ENCODE peak calls at places on chromosomes 13 and 19, in six cellular contexts. One of them, this sample, is unnamed.

GRCh38 chr19:10819124-10820060 is 16.6 kb downstream of the TMED1 start:
- DNase-seq in NCI-H1048: no peak
- DNase-seq in endodermal cell: no peak
- DNase-seq in hypothalamus: no peak
- DNase-seq in AG08396: no peak
- DNase-seq in left ventricle myocardium inferior: no peak
- DNase-seq in this sample: no peak

GRCh38 chr13:111927181-111927540 is 139.8 kb upstream of the SOX1 start:
- DNase-seq in endodermal cell: peak; percentile 17
- DNase-seq in NCI-H1048: no peak
- DNase-seq in hypothalamus: no peak
- DNase-seq in left ventricle myocardium inferior: no peak
- DNase-seq in AG08396: no peak
- DNase-seq in this sample: no peak

GRCh38 chr13:44819245-44819644 is 170.0 kb downstream of the NUFIP1 start:
- DNase-seq in left ventricle myocardium inferior: no peak
- DNase-seq in endodermal cell: peak; percentile 27
- DNase-seq in hypothalamus: no peak
- DNase-seq in NCI-H1048: no peak
- DNase-seq in AG08396: peak; percentile 53
- DNase-seq in this sample: peak; percentile 29

GRCh38 chr13:74289130-74289529 is 154.9 kb upstream of the KLF12 start:
- DNase-seq in left ventricle myocardium inferior: no peak
- DNase-seq in hypothalamus: no peak
- DNase-seq in AG08396: no peak
- DNase-seq in endodermal cell: no peak
- DNase-seq in NCI-H1048: no peak
- DNase-seq in this sample: peak; percentile 4

GRCh38 chr13:50127017-50127725 is 111.9 kb downstream of the KCNRG start:
- DNase-seq in hypothalamus: no peak
- DNase-seq in left ventricle myocardium inferior: peak; percentile 58
- DNase-seq in endodermal cell: peak; percentile 77
- DNase-seq in AG08396: no peak
- DNase-seq in NCI-H1048: no peak
- DNase-seq in this sample: peak; percentile 45

GRCh38 chr13:101640797-101641400 is 188.4 kb downstream of the ITGBL1 start:
- DNase-seq in AG08396: peak; percentile 12
- DNase-seq in left ventricle myocardium inferior: no peak
- DNase-seq in endodermal cell: no peak
- DNase-seq in NCI-H1048: no peak
- DNase-seq in hypothalamus: no peak
- DNase-seq in this sample: no peak

GRCh38 chr13:25380741-25381324 is 9.1 kb downstream of the ATP8A2 start:
- DNase-seq in hypothalamus: no peak
- DNase-seq in AG08396: no peak
- DNase-seq in NCI-H1048: no peak
- DNase-seq in endodermal cell: no peak
- DNase-seq in left ventricle myocardium inferior: no peak
- DNase-seq in this sample: no peak

GRCh38 chr19:10085641-10086031 is 481 bp upstream of the SHFL start:
- DNase-seq in hypothalamus: no peak
- DNase-seq in NCI-H1048: no peak
- DNase-seq in AG08396: no peak
- DNase-seq in endodermal cell: no peak
- DNase-seq in left ventricle myocardium inferior: no peak
- DNase-seq in this sample: no peak

GRCh38 chr13:106534844-106535551 is 464 bp downstream of the EFNB2 start:
- DNase-seq in left ventricle myocardium inferior: peak; percentile 17
- DNase-seq in hypothalamus: no peak
- DNase-seq in NCI-H1048: no peak
- DNase-seq in AG08396: peak; percentile 36
- DNase-seq in endodermal cell: peak; percentile 72
- DNase-seq in this sample: peak; percentile 32